ENCODE peak calls at places on chromosomes 6 and 20, in six cellular contexts. N is GM03348; S is stimulated activated CD4-positive, alpha-beta T cell treated with anti-CD3 and anti-CD28 coated beads, Interleukin-1b, Interleukin-23, amount 100 ng/mL, for 4 hours; F is ovary; A is mucosa of descending colon; J is NCI-H2171. O is an unnamed sample.

GRCh38 chr6:44230034-44230675 is 6.8 kb downstream of the SLC29A1 start:
- DNase-seq in N (no peak), S (no peak), F (no peak), A (no peak), J (no peak), O (no peak)

GRCh38 chr20:47237715-47238114 is 118.8 kb downstream of the ZMYND8 start:
- DNase-seq in N (no peak), S (no peak), F (no peak), A (no peak), J (no peak), O (no peak)

GRCh38 chr6:150881911-150882481 is 16.5 kb downstream of the MTHFD1L start:
- DNase-seq in N (peak), S (no peak), F (peak), A (no peak), J (no peak), O (no peak)

GRCh38 chr6:112116215-112116614 is 28.8 kb downstream of the FAM229B start:
- DNase-seq in N (no peak), S (no peak), F (no peak), A (no peak), J (no peak), O (no peak)

GRCh38 chr6:137016366-137016765 is 28.4 kb downstream of the IL20RA start:
- DNase-seq in N (peak), S (no peak), F (no peak), A (no peak), J (no peak), O (no peak)

GRCh38 chr6:150377211-150377781 is 8.5 kb downstream of the IYD start:
- DNase-seq in N (peak), S (no peak), F (peak), A (no peak), J (no peak), O (no peak)

GRCh38 chr6:98203170-98203806 is 631.1 kb upstream of the POU3F2 start:
- DNase-seq in N (no peak), S (no peak), F (no peak), A (no peak), J (no peak), O (no peak)

GRCh38 chr6:138682722-138683521 is 90.6 kb upstream of the CCDC28A start:
- DNase-seq in N (no peak), S (no peak), F (no peak), A (no peak), J (peak), O (no peak)

GRCh38 chr20:56540415-56540814 is 7.4 kb downstream of the FAM209B start:
- DNase-seq in N (no peak), S (no peak), F (no peak), A (no peak), J (no peak), O (no peak)

GRCh38 chr20:31606928-31607639 is 2.0 kb downstream of the ID1 start:
- DNase-seq in N (no peak), S (no peak), F (no peak), A (peak), J (peak), O (no peak)

GRCh38 chr6:139919107-139920026 is 544.9 kb upstream of the CITED2 start:
- DNase-seq in N (no peak), S (no peak), F (no peak), A (no peak), J (no peak), O (no peak)

GRCh38 chr20:61839912-61840441 is 225.7 kb downstream of the TAF4 start:
- DNase-seq in N (no peak), S (no peak), F (no peak), A (no peak), J (no peak), O (no peak)

GRCh38 chr6:136604928-136605485 is 54.8 kb upstream of the MAP7 start:
- DNase-seq in N (no peak), S (no peak), F (no peak), A (no peak), J (no peak), O (no peak)

GRCh38 chr6:44001318-44001868 is 125.9 kb downstream of the MRPL14 start:
- DNase-seq in N (peak), S (no peak), F (peak), A (no peak), J (no peak), O (no peak)

GRCh38 chr6:90364291-90364690 is 67.6 kb upstream of the BACH2 start:
- DNase-seq in N (no peak), S (no peak), F (no peak), A (no peak), J (no peak), O (no peak)

GRCh38 chr6:23841116-23841515 is 284.9 kb upstream of the NRSN1 start:
- DNase-seq in N (no peak), S (no peak), F (no peak), A (no peak), J (no peak), O (no peak)

GRCh38 chr6:2575191-2575590 is 175.5 kb downstream of the MYLK4 start:
- DNase-seq in N (no peak), S (no peak), F (no peak), A (no peak), J (no peak), O (no peak)

GRCh38 chr6:4057036-4057435 is 21.9 kb downstream of the FAM217A start:
- DNase-seq in N (no peak), S (no peak), F (no peak), A (no peak), J (no peak), O (no peak)

GRCh38 chr20:17936306-17936790 is 32.2 kb downstream of the SNX5 start:
- DNase-seq in N (peak), S (no peak), F (no peak), A (no peak), J (no peak), O (no peak)

GRCh38 chr6:140401666-140402255 is 1027.3 kb upstream of the CITED2 start:
- DNase-seq in N (peak), S (no peak), F (no peak), A (no peak), J (no peak), O (no peak)

GRCh38 chr6:45626087-45626891 is 248.6 kb upstream of the SUPT3H start:
- DNase-seq in N (peak), S (no peak), F (no peak), A (no peak), J (no peak), O (no peak)

GRCh38 chr20:16491277-16491912 is 81.9 kb downstream of the KIF16B start:
- DNase-seq in N (peak), S (no peak), F (no peak), A (no peak), J (no peak), O (no peak)

GRCh38 chr6:131061771-131062160 is 1.3 kb downstream of the EPB41L2 start:
- DNase-seq in N (no peak), S (no peak), F (no peak), A (no peak), J (no peak), O (no peak)

GRCh38 chr20:50578061-50578777 is 68.0 kb downstream of the PTPN1 start:
- DNase-seq in N (no peak), S (no peak), F (peak), A (peak), J (no peak), O (peak)

GRCh38 chr20:47610247-47610944 is 108.7 kb downstream of the NCOA3 start:
- DNase-seq in N (peak), S (peak), F (no peak), A (no peak), J (no peak), O (peak)

GRCh38 chr6:81215092-81215432 is 537.4 kb downstream of the TENT5A start:
- DNase-seq in N (no peak), S (no peak), F (no peak), A (no peak), J (no peak), O (no peak)

GRCh38 chr20:57559658-57560553 is 1.0 kb upstream of the PCK1 start:
- DNase-seq in N (no peak), S (no peak), F (no peak), A (peak), J (no peak), O (no peak)